ENCODE peak calls at places on chromosomes 11 and 22, in six cellular contexts. P, I, H, D, K and L are unnamed samples. For H3K27me3, the result is how much of the 10 kb centered on the place peaks cover.

GRCh38 chr11:2122222-2122906 is 16.8 kb downstream of the IGF2 start:
- DNase-seq in I (no peak), P (no peak), K (no peak), D (peak), H (no peak), L (peak)

GRCh38 chr22:27641049-27641790 is 160.3 kb downstream of the MN1 start:
- DNase-seq in I (no peak), H (no peak), P (no peak), D (no peak), K (no peak), L (no peak)

GRCh38 chr22:46416537-46417267 is 81.2 kb downstream of the TRMU start:
- DNase-seq in D (no peak), P (no peak), H (no peak), I (no peak), K (no peak), L (no peak)

GRCh38 chr11:71381781-71382505 is 66.2 kb downstream of the DHCR7 start:
- DNase-seq in I (no peak), H (no peak), D (no peak), P (no peak), K (no peak), L (no peak)

GRCh38 chr11:26849009-26849408 is 127.1 kb upstream of the SLC5A12 start:
- DNase-seq in H (peak), P (no peak), I (no peak), K (no peak), D (no peak), L (no peak)

GRCh38 chr22:47401976-47402770 is 639.7 kb downstream of the TBC1D22A start:
- DNase-seq in P (no peak), D (no peak), K (no peak), I (no peak), H (no peak), L (no peak)

GRCh38 chr22:39444247-39444800 is 12.5 kb upstream of the MGAT3 start:
- DNase-seq in D (no peak), K (no peak), H (no peak), I (no peak), P (no peak), L (no peak)

GRCh38 chr11:65501530-65502273 is 2.9 kb downstream of the MALAT1 start:
- DNase-seq in P (no peak), K (no peak), I (no peak), H (no peak), D (peak), L (no peak)

GRCh38 chr11:86256608-86257007 is 12.1 kb downstream of the EED start:
- DNase-seq in H (no peak), K (no peak), I (no peak), D (no peak), P (no peak), L (no peak)

GRCh38 chr11:44000731-44001130 is 47.0 kb upstream of the ACCSL start:
- DNase-seq in H (no peak), P (no peak), K (no peak), I (no peak), D (no peak), L (no peak)

GRCh38 chr22:50730013-50730891 is 7.8 kb upstream of the ACR start:
- DNase-seq in P (no peak), H (no peak), D (peak), K (no peak), I (no peak), L (no peak)

GRCh38 chr22:40534379-40535188 is 101.9 kb downstream of the MRTFA start:
- DNase-seq in K (no peak), H (no peak), D (no peak), I (no peak), P (no peak), L (no peak)

GRCh38 chr11:63537293-63538101 is 889 bp downstream of the PLAAT4 start:
- DNase-seq in D (no peak), K (peak), H (peak), P (no peak), I (peak), L (no peak)

GRCh38 chr11:110425751-110426545 is 3.8 kb upstream of the FDX1 start:
- DNase-seq in K (no peak), I (no peak), P (no peak), H (no peak), D (no peak), L (peak)

GRCh38 chr11:99351620-99352019 is 330.9 kb downstream of the CNTN5 start:
- DNase-seq in H (no peak), K (no peak), I (no peak), P (no peak), D (no peak), L (no peak)

GRCh38 chr11:119497717-119498116 is 74.7 kb upstream of the THY1 start:
- DNase-seq in P (no peak), K (no peak), I (no peak), D (no peak), H (no peak), L (no peak)

GRCh38 chr11:125428486-125429173 is 67.4 kb downstream of the FEZ1 start:
- DNase-seq in P (no peak), K (no peak), D (no peak), H (no peak), I (no peak), L (no peak)

GRCh38 chr11:86891020-86891419 is 64.2 kb downstream of the FZD4 start:
- DNase-seq in P (no peak), K (no peak), D (no peak), H (no peak), I (no peak), L (no peak)

GRCh38 chr11:34236572-34236971 is 121.2 kb downstream of the ABTB2 start:
- DNase-seq in H (no peak), I (no peak), P (peak), K (no peak), D (no peak), L (no peak)

GRCh38 chr11:110087820-110088534 is 5.2 kb upstream of the ZC3H12C start:
- DNase-seq in D (no peak), P (no peak), H (no peak), I (no peak), K (no peak), L (no peak)

GRCh38 chr11:84407091-84407490 is 1120.9 kb upstream of the CCDC90B start:
- DNase-seq in H (no peak), D (no peak), P (no peak), I (no peak), K (no peak), L (no peak)

GRCh38 chr22:38924197-38924952 is 33.0 kb upstream of the APOBEC3A start:
- DNase-seq in D (peak), K (peak), H (peak), P (no peak), I (peak), L (peak)

GRCh38 chr11:114307524-114308203 is 11.5 kb downstream of the NNMT start:
- DNase-seq in I (peak), D (no peak), K (no peak), P (no peak), H (peak), L (peak)

DNA sequence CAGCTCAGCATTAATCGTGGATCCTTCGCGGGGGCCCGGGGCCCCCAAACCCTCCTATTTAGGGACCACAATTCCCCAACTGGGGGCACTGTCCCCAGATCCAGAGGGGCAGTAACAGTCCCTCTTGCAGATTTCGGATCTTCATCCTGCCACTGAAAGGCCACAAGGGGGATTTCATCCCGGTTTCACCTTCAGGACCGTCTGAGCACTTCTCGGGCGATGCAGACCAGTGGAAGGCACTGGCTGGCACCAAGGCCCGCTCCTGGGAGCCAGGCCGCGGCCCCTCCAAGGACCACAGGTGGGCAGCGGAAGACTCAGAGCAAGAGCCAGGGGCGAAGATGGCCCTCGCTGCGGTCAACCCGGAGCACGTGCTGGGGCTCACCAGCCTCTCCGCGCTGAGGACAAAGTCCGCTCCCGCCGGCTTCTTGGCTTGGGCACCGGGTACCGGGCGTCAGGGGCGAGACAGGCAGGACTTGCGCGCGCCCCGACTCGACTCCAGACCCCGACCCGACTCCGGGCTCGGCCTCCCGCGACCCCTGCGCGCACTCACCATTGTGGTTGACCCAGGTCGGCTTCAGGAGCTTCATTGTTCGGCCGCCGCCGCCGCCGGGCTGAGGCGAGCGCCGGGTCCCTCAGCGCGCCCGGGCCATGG is 517 bp downstream of the HIRA start:
- DNase-seq in P (peak), D (peak), K (no peak), H (peak), I (peak), L (no peak)
- TF ChIP-seq CTCF in P (peak), D (no peak), K (no peak), H (no peak), I (no peak), L (peak)

GRCh38 chr11:120704256-120704750 is 192.8 kb downstream of the GRIK4 start:
- DNase-seq in H (no peak), K (no peak), I (no peak), D (no peak), P (no peak), L (no peak)

GRCh38 chr11:120706257-120706656 is 194.7 kb downstream of the GRIK4 start:
- DNase-seq in D (no peak), K (no peak), P (no peak), H (no peak), I (no peak), L (no peak)

GRCh38 chr11:120702656-120703055 is 191.1 kb downstream of the GRIK4 start:
- DNase-seq in I (no peak), H (no peak), P (no peak), D (no peak), K (no peak), L (no peak)

GRCh38 chr11:120707098-120707497 is 195.6 kb downstream of the GRIK4 start:
- DNase-seq in H (no peak), D (no peak), P (no peak), I (no peak), K (no peak), L (no peak)

DNA sequence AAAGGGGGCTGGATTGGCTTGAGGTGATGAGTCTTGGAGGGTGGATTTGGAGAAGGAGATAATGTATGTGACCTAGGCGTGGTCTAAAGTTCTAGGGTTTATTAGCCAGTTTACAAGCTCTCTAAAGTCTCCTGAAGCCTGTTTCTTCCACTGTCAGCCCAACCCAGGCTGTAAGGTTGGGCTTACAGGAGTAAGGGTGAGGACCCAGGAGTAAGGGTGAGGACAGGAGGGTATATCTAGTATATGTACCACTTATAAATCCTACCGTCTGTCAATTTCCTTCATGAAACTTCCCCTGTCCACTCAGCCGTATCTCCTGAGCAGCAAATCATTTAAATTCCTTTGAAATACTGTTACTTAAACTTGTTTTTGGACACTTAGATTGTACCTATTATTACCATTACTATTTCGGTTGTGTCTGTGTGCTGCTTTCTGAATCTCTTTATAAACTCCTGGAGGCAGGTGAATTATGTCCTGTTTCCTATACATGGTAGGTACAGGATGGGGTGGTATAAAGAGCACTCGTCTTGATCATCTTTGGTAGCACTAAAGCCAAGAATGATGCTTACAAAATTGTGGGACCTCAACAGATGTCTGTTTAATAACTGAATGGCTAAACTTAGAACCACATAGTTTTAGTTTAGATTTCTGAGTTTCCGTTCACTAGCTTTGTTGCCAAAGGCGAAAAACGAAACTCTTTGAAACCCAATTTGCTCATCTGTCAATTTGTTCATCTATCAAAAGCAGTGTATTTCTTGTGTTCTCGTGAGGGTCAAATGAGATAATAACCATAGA is 192.0 kb downstream of the GRIK4 start:
- DNase-seq in H (no peak), K (no peak), D (no peak), I (no peak), P (no peak), L (no peak)
- H3K4me3 ChIP-seq in H (no peak), K (no peak), D (no peak), I (no peak), P (no peak), L (no peak)

GRCh38 chr22:31153357-31153756 is 6.6 kb upstream of the RNF185 start:
- DNase-seq in D (no peak), H (no peak), K (no peak), I (no peak), P (no peak), L (no peak)

GRCh38 chr22:31150615-31151014 is 9.4 kb upstream of the RNF185 start:
- DNase-seq in P (no peak), K (no peak), I (no peak), D (no peak), H (no peak), L (no peak)

GRCh38 chr22:31148516-31148915 is 8.2 kb upstream of the PLA2G3 start:
- DNase-seq in I (no peak), D (no peak), K (no peak), P (no peak), H (no peak), L (no peak)

GRCh38 chr22:31151872-31152271 is 8.1 kb upstream of the RNF185 start:
- DNase-seq in D (no peak), K (no peak), P (no peak), I (no peak), H (no peak), L (no peak)

DNA sequence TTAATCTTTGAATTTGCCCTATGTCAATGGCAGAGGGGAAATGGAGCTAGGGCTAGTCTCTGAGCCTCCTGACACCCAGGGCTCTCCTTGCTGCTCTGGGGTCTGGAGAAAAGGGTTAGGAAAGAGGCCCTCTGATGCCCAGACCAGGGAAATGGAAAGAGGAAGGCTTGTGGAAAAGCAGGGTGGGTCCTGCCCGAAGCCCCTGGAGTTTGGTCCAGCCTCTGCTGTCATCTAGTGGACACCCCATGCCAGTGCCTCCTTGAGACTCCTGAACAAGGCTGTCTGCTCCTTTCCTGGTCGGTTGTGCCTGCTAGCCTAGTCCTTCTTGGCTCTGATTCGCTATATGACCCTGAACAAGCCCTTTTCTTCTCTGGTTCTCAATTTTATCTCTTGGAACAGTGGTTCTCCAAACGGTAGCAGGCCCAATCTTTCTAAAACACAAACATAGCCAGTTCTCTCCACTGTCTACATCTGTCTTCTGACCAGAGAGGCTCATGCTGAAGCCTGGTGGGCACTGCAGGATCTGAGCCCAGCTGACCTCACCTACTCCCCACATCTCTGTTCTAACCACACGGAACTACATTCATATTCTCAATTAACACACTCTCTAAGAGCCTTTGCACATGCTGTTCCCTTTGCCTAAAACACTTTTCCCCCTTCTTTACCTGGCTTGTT is 8.8 kb upstream of the PLA2G3 start:
- DNase-seq in K (no peak), P (peak), D (no peak), I (peak), H (peak), L (no peak)
- H3K27me3 ChIP-seq in K (under half), P (under half), D (under half), I (under half), H (under half), L (under half)

DNA sequence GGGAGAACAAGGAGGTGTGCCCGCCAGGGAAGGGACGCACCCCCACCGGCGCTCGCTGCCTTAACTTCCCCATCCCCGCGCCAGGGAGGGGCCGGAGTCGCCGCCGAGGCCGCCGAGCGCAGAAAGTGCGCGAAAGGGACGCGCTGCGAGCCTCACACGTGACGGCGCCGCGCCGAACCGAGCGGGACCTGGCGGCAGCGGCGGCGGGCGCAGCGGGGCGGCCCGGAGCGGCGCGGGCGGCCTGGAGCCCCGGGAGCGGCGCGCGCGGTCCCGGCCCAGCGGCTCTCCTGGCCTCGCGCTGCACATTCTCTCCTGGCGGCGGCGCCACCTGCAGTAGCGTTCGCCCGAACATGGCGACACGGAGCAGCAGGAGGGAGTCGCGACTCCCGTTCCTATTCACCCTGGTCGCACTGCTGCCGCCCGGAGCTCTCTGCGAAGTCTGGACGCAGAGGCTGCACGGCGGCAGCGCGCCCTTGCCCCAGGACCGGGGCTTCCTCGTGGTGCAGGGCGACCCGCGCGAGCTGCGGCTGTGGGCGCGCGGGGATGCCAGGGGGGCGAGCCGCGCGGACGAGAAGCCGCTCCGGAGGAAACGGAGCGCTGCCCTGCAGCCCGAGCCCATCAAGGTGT is at the start of gene SORL1:
- DNase-seq in P (peak), D (peak), K (no peak), I (peak), H (peak), L (no peak)
- TF ChIP-seq CTCF in P (peak), D (peak), K (peak), I (peak), H (peak), L (peak)

DNA sequence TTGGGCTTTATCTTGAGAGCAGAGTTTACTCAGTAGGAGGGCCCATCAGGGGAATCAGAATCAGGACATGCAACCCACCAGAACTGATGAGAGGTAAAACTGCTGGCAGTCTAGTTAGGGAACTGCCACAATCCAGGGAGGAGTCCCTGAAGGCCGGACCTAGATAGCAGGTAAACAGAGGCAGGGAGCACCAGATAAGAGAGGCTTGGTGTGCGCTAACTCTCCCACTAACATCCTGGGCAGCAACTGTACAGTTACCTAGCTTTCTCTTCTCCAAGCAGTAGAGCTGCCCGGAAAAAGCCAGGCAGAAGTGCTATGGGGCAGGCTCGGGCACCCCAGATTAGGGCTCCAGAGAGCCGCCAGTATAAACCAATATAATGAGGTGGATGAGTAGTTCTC is 865 bp upstream of the AMOTL1 start:
- DNase-seq in I (no peak), D (no peak), P (no peak), H (no peak), K (no peak), L (no peak)
- H3K4me3 ChIP-seq in I (peak), D (no peak), P (no peak), H (no peak), K (peak), L (no peak)

GRCh38 chr11:121425818-121426217 is 26.3 kb upstream of the SORL1 start:
- DNase-seq in D (no peak), H (no peak), K (no peak), P (no peak), I (no peak), L (no peak)

GRCh38 chr11:121435132-121435531 is 17.0 kb upstream of the SORL1 start:
- DNase-seq in P (no peak), H (no peak), K (no peak), I (no peak), D (no peak), L (no peak)

GRCh38 chr11:121426476-121427454 is 25.3 kb upstream of the SORL1 start:
- DNase-seq in H (peak), I (peak), P (peak), D (peak), K (no peak), L (no peak)

GRCh38 chr11:121431820-121432526 is 20.1 kb upstream of the SORL1 start:
- DNase-seq in K (no peak), D (no peak), P (no peak), H (no peak), I (no peak), L (no peak)

GRCh38 chr11:121429556-121429955 is 22.6 kb upstream of the SORL1 start:
- DNase-seq in D (no peak), K (no peak), P (no peak), I (no peak), H (no peak), L (no peak)
- H3K27me3 ChIP-seq in D (under half), K (under half), P (under half), I (under half), H (under half), L (under half)

GRCh38 chr22:42231929-42232328 is 38.5 kb downstream of the TCF20 start:
- DNase-seq in K (no peak), P (no peak), I (no peak), D (no peak), H (no peak), L (no peak)

GRCh38 chr22:42236268-42236667 is 34.2 kb downstream of the TCF20 start:
- DNase-seq in H (no peak), K (no peak), D (no peak), I (no peak), P (peak), L (no peak)

GRCh38 chr22:42233879-42234278 is 36.6 kb downstream of the TCF20 start:
- DNase-seq in D (no peak), H (no peak), K (no peak), I (no peak), P (no peak), L (no peak)

DNA sequence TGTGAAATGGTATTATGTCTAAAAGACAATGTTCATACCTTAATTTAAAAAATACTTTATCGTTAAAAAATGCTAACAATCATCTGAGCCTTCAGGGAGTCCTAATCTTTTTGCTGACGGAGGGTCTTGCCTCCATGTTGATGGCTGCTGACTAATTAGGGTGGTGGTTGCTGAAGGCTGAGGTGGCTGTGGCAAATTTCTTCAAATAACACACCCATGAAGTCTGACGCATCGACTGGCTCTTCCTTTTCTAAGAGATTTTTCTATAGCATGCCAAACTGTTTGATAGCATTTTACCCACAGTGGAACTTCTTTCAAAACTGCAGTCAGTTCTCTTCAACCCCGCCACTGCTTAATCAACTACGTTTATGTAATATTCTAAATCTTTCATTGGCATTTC is 33.6 kb downstream of the TCF20 start:
- DNase-seq in K (no peak), I (no peak), P (no peak), D (no peak), H (no peak), L (no peak)
- TF ChIP-seq CTCF in K (no peak), I (no peak), P (no peak), D (no peak), H (no peak), L (no peak)